ENCODE peak calls at places on chromosome 12, in ten cellular contexts. F is left ventricle myocardium inferior; R is HFF-Myc; M is bronchial epithelial cell; Z is esophagus squamous epithelium; E is CD8-positive, alpha-beta T cell; H is H1; N is BJ; A is ovary; V is cardiac fibroblast. P is an unnamed sample.

GRCh38 chr12:120230974-120231315 is 30.0 kb upstream of the RPLP0 start:
- DNase-seq in F (no peak), R (no peak), M (no peak), Z (no peak), E (no peak), H (no peak), N (no peak), A (no peak), V (no peak), P (no peak)

GRCh38 chr12:108511633-108512540 is 3.2 kb upstream of the FICD start:
- DNase-seq in F (peak), R (peak), M (peak), Z (no peak), E (peak), H (peak), N (no peak), A (peak), V (peak), P (peak)

GRCh38 chr12:109804820-109805761 is 28.1 kb downstream of the TRPV4 start:
- DNase-seq in F (peak), R (peak), M (peak), Z (no peak), E (peak), H (peak), N (no peak), A (peak), V (peak), P (peak)

GRCh38 chr12:67690656-67691055 is 42.1 kb downstream of the DYRK2 start:
- DNase-seq in F (no peak), R (no peak), M (no peak), Z (no peak), E (no peak), H (no peak), N (no peak), A (no peak), V (peak), P (no peak)

GRCh38 chr12:6769681-6770080 is 2.6 kb upstream of the LAG3 start:
- DNase-seq in F (no peak), R (no peak), M (no peak), Z (no peak), E (no peak), H (no peak), N (no peak), A (no peak), V (no peak), P (no peak)

GRCh38 chr12:15829949-15830348 is 40.8 kb upstream of the EPS8 start:
- DNase-seq in F (no peak), R (no peak), M (peak), Z (no peak), E (no peak), H (no peak), N (no peak), A (no peak), V (peak), P (no peak)

GRCh38 chr12:14621821-14622220 is 54.1 kb upstream of the PLBD1 start:
- DNase-seq in F (no peak), R (no peak), M (no peak), Z (no peak), E (no peak), H (no peak), N (no peak), A (no peak), V (no peak), P (no peak)

GRCh38 chr12:129701536-129702165 is 202.2 kb downstream of the TMEM132D start:
- DNase-seq in F (no peak), R (no peak), M (no peak), Z (no peak), E (no peak), H (no peak), N (no peak), A (no peak), V (no peak), P (no peak)

GRCh38 chr12:113462880-113463745 is 8.6 kb downstream of the LHX5 start:
- DNase-seq in F (no peak), R (no peak), M (no peak), Z (no peak), E (no peak), H (peak), N (no peak), A (no peak), V (no peak), P (no peak)

GRCh38 chr12:90645181-90645580 is 309.8 kb downstream of the CCER1 start:
- DNase-seq in F (no peak), R (no peak), M (no peak), Z (no peak), E (no peak), H (no peak), N (no peak), A (no peak), V (no peak), P (no peak)

GRCh38 chr12:127060310-127060847 is 1206.6 kb upstream of the TMEM132C start:
- DNase-seq in F (no peak), R (no peak), M (no peak), Z (no peak), E (no peak), H (no peak), N (no peak), A (no peak), V (no peak), P (no peak)

GRCh38 chr12:6167327-6168280 is 32.6 kb upstream of the CD9 start:
- DNase-seq in F (no peak), R (peak), M (peak), Z (no peak), E (peak), H (no peak), N (peak), A (peak), V (peak), P (no peak)

GRCh38 chr12:53743277-53744129 is 8.3 kb downstream of the CISTR start:
- DNase-seq in F (no peak), R (no peak), M (peak), Z (no peak), E (peak), H (peak), N (no peak), A (peak), V (peak), P (peak)

GRCh38 chr12:121611306-121611705 is 15.0 kb upstream of the ORAI1 start:
- DNase-seq in F (no peak), R (no peak), M (no peak), Z (no peak), E (no peak), H (peak), N (no peak), A (no peak), V (no peak), P (no peak)

GRCh38 chr12:113803829-113804140 is 162.3 kb downstream of the RBM19 start:
- DNase-seq in F (no peak), R (no peak), M (no peak), Z (no peak), E (no peak), H (no peak), N (no peak), A (no peak), V (no peak), P (no peak)

GRCh38 chr12:64480148-64480547 is 28.2 kb downstream of the TBK1 start:
- DNase-seq in F (no peak), R (no peak), M (peak), Z (no peak), E (no peak), H (no peak), N (no peak), A (no peak), V (peak), P (no peak)

GRCh38 chr12:115362319-115362976 is 678.5 kb upstream of the TBX3 start:
- DNase-seq in F (no peak), R (no peak), M (no peak), Z (no peak), E (no peak), H (no peak), N (no peak), A (no peak), V (peak), P (no peak)

GRCh38 chr12:11707535-11707934 is 58.1 kb downstream of the ETV6 start:
- DNase-seq in F (peak), R (no peak), M (peak), Z (no peak), E (no peak), H (no peak), N (no peak), A (peak), V (no peak), P (no peak)

GRCh38 chr12:59372971-59373370 is 222.9 kb upstream of the SLC16A7 start:
- DNase-seq in F (no peak), R (no peak), M (peak), Z (no peak), E (no peak), H (no peak), N (no peak), A (no peak), V (peak), P (no peak)

GRCh38 chr12:97535582-97535981 is 73.0 kb downstream of the RMST start:
- DNase-seq in F (no peak), R (no peak), M (peak), Z (no peak), E (no peak), H (no peak), N (no peak), A (no peak), V (no peak), P (no peak)

GRCh38 chr12:124508323-124509096 is 58.9 kb downstream of the NCOR2 start:
- DNase-seq in F (no peak), R (no peak), M (no peak), Z (no peak), E (no peak), H (no peak), N (no peak), A (peak), V (no peak), P (no peak)

GRCh38 chr12:132593938-132594358 is 16.4 kb downstream of the LRCOL1 start:
- DNase-seq in F (peak), R (peak), M (peak), Z (no peak), E (no peak), H (peak), N (peak), A (peak), V (peak), P (peak)

GRCh38 chr12:132592261-132592970 is 18.0 kb downstream of the LRCOL1 start:
- DNase-seq in F (no peak), R (no peak), M (no peak), Z (no peak), E (no peak), H (no peak), N (no peak), A (no peak), V (no peak), P (no peak)

GRCh38 chr12:132595183-132595582 is 15.2 kb downstream of the LRCOL1 start:
- DNase-seq in F (no peak), R (no peak), M (no peak), Z (no peak), E (no peak), H (no peak), N (no peak), A (no peak), V (no peak), P (no peak)

GRCh38 chr12:132593071-132593470 is 17.3 kb downstream of the LRCOL1 start:
- DNase-seq in F (no peak), R (no peak), M (no peak), Z (no peak), E (no peak), H (no peak), N (no peak), A (peak), V (no peak), P (no peak)

DNA sequence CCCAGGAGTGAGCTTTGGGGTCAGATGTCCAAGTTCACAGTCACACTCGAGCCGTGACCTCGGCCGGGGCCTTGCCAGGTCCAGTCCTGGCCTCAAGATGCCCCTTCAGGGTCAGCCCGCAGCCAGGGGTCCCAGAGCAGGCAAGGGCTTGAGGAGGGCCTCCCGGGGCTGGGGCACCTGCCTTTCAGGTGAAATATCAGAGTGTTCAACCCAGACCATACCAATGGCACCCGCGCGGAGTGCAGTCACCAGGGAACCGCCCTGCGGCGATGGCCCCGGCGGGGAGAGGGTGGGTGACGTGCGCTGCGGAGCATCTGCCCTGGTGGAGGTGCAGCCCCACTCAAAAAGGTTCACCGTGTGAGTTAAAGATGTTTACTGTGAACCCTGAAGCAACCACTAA is 16.9 kb downstream of the LRCOL1 start:
- DNase-seq in F (no peak), R (no peak), M (no peak), Z (no peak), E (no peak), H (no peak), N (no peak), A (no peak), V (no peak), P (no peak)
- H3K4me3 ChIP-seq in F (peak), R (no peak), M (no peak), Z (no peak), E (no peak), H (no peak), N (no peak), A (no peak), V (no peak), P (no peak)

GRCh38 chr12:20377750-20378149 is 9.4 kb downstream of the PDE3A start:
- DNase-seq in F (no peak), R (no peak), M (no peak), Z (no peak), E (no peak), H (no peak), N (no peak), A (no peak), V (no peak), P (no peak)

GRCh38 chr12:20372326-20373097 is 4.2 kb downstream of the PDE3A start:
- DNase-seq in F (no peak), R (no peak), M (no peak), Z (no peak), E (no peak), H (no peak), N (no peak), A (no peak), V (no peak), P (no peak)

GRCh38 chr12:20370841-20371240 is 2.5 kb downstream of the PDE3A start:
- DNase-seq in F (no peak), R (no peak), M (no peak), Z (no peak), E (no peak), H (no peak), N (no peak), A (no peak), V (no peak), P (no peak)

GRCh38 chr12:20376984-20377383 is 8.6 kb downstream of the PDE3A start:
- DNase-seq in F (no peak), R (peak), M (peak), Z (no peak), E (no peak), H (no peak), N (no peak), A (no peak), V (peak), P (peak)

GRCh38 chr12:20374775-20375174 is 6.4 kb downstream of the PDE3A start:
- DNase-seq in F (no peak), R (no peak), M (no peak), Z (no peak), E (no peak), H (no peak), N (no peak), A (no peak), V (no peak), P (no peak)
- H3K4me3 ChIP-seq in F (peak), R (no peak), M (no peak), Z (no peak), E (no peak), H (no peak), N (no peak), A (no peak), V (no peak), P (no peak)

GRCh38 chr12:132163911-132164288 is 19.6 kb downstream of the NOC4L start:
- DNase-seq in F (no peak), R (no peak), M (no peak), Z (no peak), E (no peak), H (no peak), N (no peak), A (no peak), V (no peak), P (no peak)

GRCh38 chr12:132161796-132162507 is 17.7 kb downstream of the NOC4L start:
- DNase-seq in F (peak), R (no peak), M (no peak), Z (no peak), E (no peak), H (no peak), N (no peak), A (no peak), V (no peak), P (no peak)

GRCh38 chr12:132164426-132164825 is 20.2 kb downstream of the NOC4L start:
- DNase-seq in F (no peak), R (no peak), M (no peak), Z (no peak), E (no peak), H (no peak), N (no peak), A (no peak), V (no peak), P (no peak)

GRCh38 chr12:132162508-132163031 is 18.3 kb downstream of the NOC4L start:
- DNase-seq in F (no peak), R (no peak), M (no peak), Z (no peak), E (no peak), H (no peak), N (peak), A (no peak), V (peak), P (peak)

DNA sequence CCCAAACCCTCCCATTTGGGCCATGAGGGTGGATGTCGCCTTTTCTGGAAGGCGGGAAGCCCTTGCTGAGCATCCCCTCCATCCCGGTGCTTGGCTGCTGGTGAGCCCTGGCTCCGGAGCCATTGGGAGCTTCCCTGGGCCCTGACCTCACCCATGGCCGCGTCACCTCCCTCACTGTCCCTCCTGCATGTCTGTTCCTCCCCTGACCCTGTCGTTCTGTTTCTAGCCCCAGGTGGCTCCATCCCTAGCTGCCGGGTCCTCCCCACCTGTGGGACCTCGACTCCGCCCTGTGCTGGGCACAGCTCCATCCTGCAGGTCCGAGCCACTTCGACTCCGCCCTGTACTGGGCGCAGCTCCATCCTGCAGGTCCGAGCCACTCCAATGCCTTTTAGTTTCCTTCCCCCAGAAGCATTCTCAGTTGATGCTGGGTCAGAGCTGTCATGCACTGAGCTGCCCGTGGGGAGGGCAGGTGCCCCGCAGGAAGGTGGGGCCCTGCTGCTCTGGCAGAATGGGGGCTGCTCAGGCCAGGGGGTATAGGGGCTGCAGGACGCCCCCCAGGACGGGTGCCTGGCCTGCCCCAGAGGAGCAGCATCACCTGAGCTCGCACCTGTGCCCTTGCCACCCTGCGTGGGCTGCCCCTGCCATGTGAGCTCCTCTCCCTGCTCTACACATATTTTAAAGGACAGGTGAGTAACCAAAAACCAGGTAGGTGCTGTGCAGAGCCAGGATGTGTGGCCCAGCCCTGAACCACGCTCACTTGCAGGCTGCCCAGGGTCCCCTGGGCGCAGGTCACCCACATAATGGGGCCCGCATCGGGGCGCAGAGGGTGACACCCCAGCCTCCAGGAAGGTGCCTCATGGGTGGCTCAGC is 19.0 kb downstream of the NOC4L start:
- DNase-seq in F (peak), R (no peak), M (no peak), Z (no peak), E (no peak), H (no peak), N (no peak), A (no peak), V (no peak), P (no peak)
- H3K4me3 ChIP-seq in F (peak), R (no peak), M (no peak), Z (no peak), E (no peak), H (no peak), N (no peak), A (no peak), V (no peak), P (no peak)

GRCh38 chr12:100061814-100062213 is 77.1 kb upstream of the ANKS1B start:
- DNase-seq in F (no peak), R (no peak), M (no peak), Z (no peak), E (no peak), H (no peak), N (no peak), A (no peak), V (no peak), P (no peak)
- H3K4me3 ChIP-seq in F (no peak), R (no peak), M (no peak), Z (no peak), E (no peak), H (no peak), N (no peak), A (no peak), V (no peak), P (no peak)

DNA sequence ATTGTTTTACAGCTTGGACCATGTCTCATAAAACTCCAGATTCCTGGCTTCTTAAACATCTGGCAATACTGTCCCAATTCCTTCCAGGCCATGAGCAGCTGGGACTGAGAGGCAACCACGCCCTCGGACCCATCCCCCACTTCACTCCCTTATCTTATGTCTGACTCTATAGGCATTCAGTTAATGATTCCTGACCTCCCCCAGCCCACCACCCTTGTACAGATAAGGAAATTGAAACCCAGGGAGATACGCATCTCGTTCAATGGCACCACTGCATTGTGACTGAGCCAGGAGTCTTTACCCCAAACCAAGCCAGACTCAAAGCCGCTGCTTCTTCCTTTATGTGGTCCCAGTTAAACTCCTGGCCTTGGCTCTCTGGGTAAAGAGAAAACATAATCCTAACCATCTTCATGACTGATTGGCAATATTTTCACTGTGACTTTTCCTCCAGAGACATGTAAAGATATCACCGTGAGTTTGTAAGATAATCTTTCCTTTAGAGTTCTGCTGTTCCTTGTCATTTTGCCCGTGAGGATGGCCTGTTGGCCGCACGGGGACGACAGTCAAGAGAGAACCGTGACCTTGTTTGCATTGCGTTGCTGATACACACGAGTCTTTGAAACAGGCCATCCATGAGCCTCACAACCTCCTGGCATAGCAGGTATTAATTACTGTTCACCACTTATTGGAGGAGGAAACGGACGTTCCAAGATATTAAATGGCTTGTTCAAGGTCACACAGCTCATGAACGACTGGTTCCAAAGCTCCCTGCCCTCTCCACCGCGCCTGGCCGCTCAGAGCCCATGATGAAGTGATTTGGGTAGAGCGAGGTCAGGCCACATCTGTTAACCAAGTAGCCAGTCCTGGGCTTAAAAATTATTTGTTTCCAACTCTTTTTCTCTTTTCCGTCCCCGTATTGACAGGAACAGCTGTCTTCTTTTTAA is 39.4 kb downstream of the MAP1LC3B2 start:
- DNase-seq in F (peak), R (no peak), M (no peak), Z (no peak), E (no peak), H (no peak), N (no peak), A (peak), V (no peak), P (no peak)
- H3K4me3 ChIP-seq in F (peak), R (peak), M (no peak), Z (no peak), E (no peak), H (no peak), N (no peak), A (peak), V (no peak), P (no peak)

GRCh38 chr12:2813573-2814185 is 1.2 kb downstream of the ITFG2 start:
- DNase-seq in F (no peak), R (no peak), M (peak), Z (no peak), E (peak), H (no peak), N (no peak), A (no peak), V (peak), P (peak)

GRCh38 chr12:2806700-2807099 is 5.8 kb upstream of the ITFG2 start:
- DNase-seq in F (no peak), R (no peak), M (no peak), Z (no peak), E (no peak), H (no peak), N (no peak), A (no peak), V (no peak), P (no peak)

GRCh38 chr12:2813214-2813554 is 716 bp downstream of the ITFG2 start:
- DNase-seq in F (no peak), R (no peak), M (no peak), Z (no peak), E (no peak), H (no peak), N (no peak), A (no peak), V (no peak), P (no peak)

GRCh38 chr12:2812290-2813213 is at the start of gene ITFG2:
- DNase-seq in F (peak), R (peak), M (peak), Z (peak), E (peak), H (peak), N (peak), A (peak), V (peak), P (peak)

GRCh38 chr12:2811791-2812190 is 677 bp upstream of the ITFG2 start:
- DNase-seq in F (no peak), R (no peak), M (no peak), Z (no peak), E (no peak), H (no peak), N (no peak), A (no peak), V (no peak), P (no peak)
- H3K4me3 ChIP-seq in F (peak), R (peak), M (peak), Z (peak), E (peak), H (no peak), N (peak), A (peak), V (no peak), P (peak)